ENCODE peak calls at places on chromosome 15, in six cellular contexts. One of them, this sample, is unnamed.

GRCh38 chr15:39367591-39367990 is 213.3 kb upstream of the THBS1 start:
- DNase-seq in upper lobe of right lung: no peak
- DNase-seq in fibroblast of lung: no peak
- DNase-seq in A549: no peak
- DNase-seq in IMR-90: no peak
- DNase-seq in AG04449: no peak
- DNase-seq in this sample: no peak

GRCh38 chr15:34099914-34100313 is 1.7 kb downstream of the EMC7 start:
- DNase-seq in upper lobe of right lung: no peak
- DNase-seq in fibroblast of lung: no peak
- DNase-seq in A549: no peak
- DNase-seq in IMR-90: no peak
- DNase-seq in AG04449: no peak
- DNase-seq in this sample: no peak

GRCh38 chr15:63504979-63505841 is 817 bp downstream of the USP3 start:
- DNase-seq in upper lobe of right lung: peak; percentile 80
- DNase-seq in fibroblast of lung: peak; percentile 62
- DNase-seq in A549: peak; percentile 85
- DNase-seq in IMR-90: peak; percentile 51
- DNase-seq in AG04449: no peak
- DNase-seq in this sample: no peak

GRCh38 chr15:68318008-68318835 is 40.7 kb downstream of the FEM1B start:
- DNase-seq in upper lobe of right lung: peak; percentile 46
- DNase-seq in fibroblast of lung: no peak
- DNase-seq in A549: no peak
- DNase-seq in IMR-90: no peak
- DNase-seq in AG04449: no peak
- DNase-seq in this sample: no peak

GRCh38 chr15:27826902-27827321 is 272.2 kb downstream of the OCA2 start:
- DNase-seq in upper lobe of right lung: no peak
- DNase-seq in fibroblast of lung: peak; percentile 46
- DNase-seq in A549: no peak
- DNase-seq in IMR-90: peak; percentile 60
- DNase-seq in AG04449: no peak
- DNase-seq in this sample: no peak

GRCh38 chr15:77187751-77188464 is 117.0 kb upstream of the TSPAN3 start:
- DNase-seq in upper lobe of right lung: no peak
- DNase-seq in fibroblast of lung: peak; percentile 64
- DNase-seq in A549: no peak
- DNase-seq in IMR-90: peak; percentile 47
- DNase-seq in AG04449: no peak
- DNase-seq in this sample: no peak

GRCh38 chr15:34119291-34119690 is 17.4 kb downstream of the PGBD4 start:
- DNase-seq in upper lobe of right lung: no peak
- DNase-seq in fibroblast of lung: peak; percentile 28
- DNase-seq in A549: peak; percentile 65
- DNase-seq in IMR-90: no peak
- DNase-seq in AG04449: no peak
- DNase-seq in this sample: no peak

GRCh38 chr15:78389356-78389755 is 48.7 kb upstream of the IREB2 start:
- DNase-seq in upper lobe of right lung: no peak
- DNase-seq in fibroblast of lung: no peak
- DNase-seq in A549: no peak
- DNase-seq in IMR-90: no peak
- DNase-seq in AG04449: no peak
- DNase-seq in this sample: no peak

GRCh38 chr15:51830279-51830806 is 890 bp downstream of the TMOD3 start:
- DNase-seq in upper lobe of right lung: no peak
- DNase-seq in fibroblast of lung: peak; percentile 80
- DNase-seq in A549: no peak
- DNase-seq in IMR-90: peak; percentile 51
- DNase-seq in AG04449: no peak
- DNase-seq in this sample: no peak

GRCh38 chr15:41557673-41558399 is 1.2 kb upstream of the TYRO3 start:
- DNase-seq in upper lobe of right lung: peak; percentile 82
- DNase-seq in fibroblast of lung: peak; percentile 78
- DNase-seq in A549: peak; percentile 57
- DNase-seq in IMR-90: peak; percentile 67
- DNase-seq in AG04449: no peak
- DNase-seq in this sample: peak; percentile 56

GRCh38 chr15:85318048-85318731 is 62.2 kb upstream of the AKAP13 start:
- DNase-seq in upper lobe of right lung: no peak
- DNase-seq in fibroblast of lung: peak; percentile 96
- DNase-seq in A549: peak; percentile 75
- DNase-seq in IMR-90: peak; percentile 98
- DNase-seq in AG04449: peak; percentile 76
- DNase-seq in this sample: no peak

GRCh38 chr15:29126821-29127461 is 142.7 kb downstream of the NSMCE3 start:
- DNase-seq in upper lobe of right lung: no peak
- DNase-seq in fibroblast of lung: no peak
- DNase-seq in A549: peak; percentile 23
- DNase-seq in IMR-90: no peak
- DNase-seq in AG04449: no peak
- DNase-seq in this sample: no peak

GRCh38 chr15:91216000-91216399 is 115.9 kb downstream of the SV2B start:
- DNase-seq in upper lobe of right lung: no peak
- DNase-seq in fibroblast of lung: no peak
- DNase-seq in A549: no peak
- DNase-seq in IMR-90: no peak
- DNase-seq in AG04449: no peak
- DNase-seq in this sample: no peak

GRCh38 chr15:50426428-50426827 is 2.2 kb downstream of the USP8 start:
- DNase-seq in upper lobe of right lung: no peak
- DNase-seq in fibroblast of lung: no peak
- DNase-seq in A549: no peak
- DNase-seq in IMR-90: no peak
- DNase-seq in AG04449: no peak
- DNase-seq in this sample: no peak

DNA sequence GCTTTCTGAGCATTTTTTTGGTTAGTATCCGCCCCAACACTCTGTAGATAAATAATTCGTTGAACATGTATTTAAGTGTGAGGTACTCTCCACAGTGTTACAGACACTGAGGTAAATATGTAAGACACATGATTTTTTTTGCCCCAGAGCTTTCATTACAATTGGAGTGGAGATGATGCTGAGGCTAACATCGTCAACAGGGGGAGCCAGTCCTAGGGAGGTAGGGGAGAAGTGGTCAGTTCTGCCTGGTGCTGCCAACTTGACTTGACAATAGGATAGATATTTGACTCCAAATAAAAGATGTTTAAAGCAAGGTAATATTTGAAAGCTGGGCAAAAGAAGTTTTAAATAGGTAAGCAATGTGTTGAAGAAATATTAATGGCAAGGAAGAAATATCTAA is 295.7 kb downstream of the UNC13C start:
- DNase-seq in upper lobe of right lung: no peak
- DNase-seq in fibroblast of lung: no peak
- DNase-seq in A549: peak; percentile 9
- DNase-seq in IMR-90: no peak
- DNase-seq in AG04449: no peak
- DNase-seq in this sample: no peak
- TF ChIP-seq CTCF in upper lobe of right lung: peak; percentile 22
- TF ChIP-seq CTCF in fibroblast of lung: no peak
- TF ChIP-seq CTCF in A549: no peak
- TF ChIP-seq CTCF in IMR-90: no peak
- TF ChIP-seq CTCF in AG04449: no peak
- TF ChIP-seq CTCF in this sample: no peak

GRCh38 chr15:92393287-92393993 is at the start of gene ST8SIA2:
- DNase-seq in upper lobe of right lung: no peak
- DNase-seq in fibroblast of lung: peak; percentile 3
- DNase-seq in A549: peak; percentile 33
- DNase-seq in IMR-90: no peak
- DNase-seq in AG04449: no peak
- DNase-seq in this sample: no peak
- H3K4me3 ChIP-seq in upper lobe of right lung: no peak within 1 kb of the TSS
- H3K4me3 ChIP-seq in fibroblast of lung: no peak within 1 kb of the TSS
- H3K4me3 ChIP-seq in A549: peak within 1 kb of the TSS; percentile 43
- H3K4me3 ChIP-seq in IMR-90: no peak within 1 kb of the TSS
- H3K4me3 ChIP-seq in AG04449: peak within 1 kb of the TSS; percentile 57
- H3K4me3 ChIP-seq in this sample: peak within 1 kb of the TSS; percentile 47

GRCh38 chr15:101427606-101428487 is 61.7 kb downstream of the PCSK6 start:
- DNase-seq in upper lobe of right lung: no peak
- DNase-seq in fibroblast of lung: no peak
- DNase-seq in A549: no peak
- DNase-seq in IMR-90: no peak
- DNase-seq in AG04449: no peak
- DNase-seq in this sample: no peak

GRCh38 chr15:101425787-101426365 is 63.6 kb downstream of the PCSK6 start:
- DNase-seq in upper lobe of right lung: no peak
- DNase-seq in fibroblast of lung: no peak
- DNase-seq in A549: no peak
- DNase-seq in IMR-90: no peak
- DNase-seq in AG04449: no peak
- DNase-seq in this sample: no peak

GRCh38 chr15:101424984-101425383 is 64.5 kb downstream of the PCSK6 start:
- DNase-seq in upper lobe of right lung: no peak
- DNase-seq in fibroblast of lung: no peak
- DNase-seq in A549: no peak
- DNase-seq in IMR-90: no peak
- DNase-seq in AG04449: no peak
- DNase-seq in this sample: no peak

GRCh38 chr15:101428758-101429157 is 60.7 kb downstream of the PCSK6 start:
- DNase-seq in upper lobe of right lung: no peak
- DNase-seq in fibroblast of lung: no peak
- DNase-seq in A549: no peak
- DNase-seq in IMR-90: no peak
- DNase-seq in AG04449: no peak
- DNase-seq in this sample: no peak

DNA sequence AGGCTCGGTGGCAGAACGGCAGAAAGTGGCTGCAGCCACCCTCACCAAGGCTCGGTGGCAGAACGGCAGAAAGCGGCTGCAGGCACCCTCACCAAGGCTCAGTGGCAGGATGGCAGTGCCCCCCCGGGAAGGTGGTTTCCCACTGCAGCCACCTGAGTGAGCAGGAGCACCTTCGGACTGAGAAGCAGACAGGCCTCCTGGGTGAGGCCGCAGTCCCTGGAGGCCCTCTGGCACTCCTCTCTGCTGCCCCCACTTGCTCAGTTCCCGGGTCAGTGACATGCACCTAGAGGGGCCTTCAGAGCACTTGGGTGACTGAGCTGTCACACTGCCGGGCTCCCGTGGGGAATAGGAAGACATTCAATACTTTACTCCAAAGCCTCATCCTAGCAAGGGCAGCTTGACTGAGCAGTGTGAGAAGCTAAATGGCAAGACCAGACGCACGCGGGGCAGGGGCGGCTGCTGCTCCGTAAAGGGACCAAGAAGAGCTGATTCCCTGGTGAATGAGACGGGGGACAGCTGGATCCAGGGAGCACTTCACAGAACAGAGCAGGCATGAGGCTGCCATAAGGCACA is 62.7 kb downstream of the PCSK6 start:
- DNase-seq in upper lobe of right lung: no peak
- DNase-seq in fibroblast of lung: no peak
- DNase-seq in A549: no peak
- DNase-seq in IMR-90: no peak
- DNase-seq in AG04449: no peak
- DNase-seq in this sample: no peak
- TF ChIP-seq CTCF in upper lobe of right lung: no peak
- TF ChIP-seq CTCF in fibroblast of lung: no peak
- TF ChIP-seq CTCF in A549: no peak
- TF ChIP-seq CTCF in IMR-90: no peak
- TF ChIP-seq CTCF in AG04449: no peak
- TF ChIP-seq CTCF in this sample: no peak

GRCh38 chr15:80697316-80697715 is 2.2 kb downstream of the ABHD17C start:
- DNase-seq in upper lobe of right lung: no peak
- DNase-seq in fibroblast of lung: no peak
- DNase-seq in A549: no peak
- DNase-seq in IMR-90: no peak
- DNase-seq in AG04449: no peak
- DNase-seq in this sample: no peak
- H3K4me3 ChIP-seq in upper lobe of right lung: peak overlapping the region; percentile 80
- H3K4me3 ChIP-seq in fibroblast of lung: peak overlapping the region; percentile 64
- H3K4me3 ChIP-seq in A549: peak overlapping the region; percentile 79
- H3K4me3 ChIP-seq in IMR-90: peak overlapping the region; percentile 100
- H3K4me3 ChIP-seq in AG04449: peak overlapping the region; percentile 85
- H3K4me3 ChIP-seq in this sample: no peak overlapping the region

DNA sequence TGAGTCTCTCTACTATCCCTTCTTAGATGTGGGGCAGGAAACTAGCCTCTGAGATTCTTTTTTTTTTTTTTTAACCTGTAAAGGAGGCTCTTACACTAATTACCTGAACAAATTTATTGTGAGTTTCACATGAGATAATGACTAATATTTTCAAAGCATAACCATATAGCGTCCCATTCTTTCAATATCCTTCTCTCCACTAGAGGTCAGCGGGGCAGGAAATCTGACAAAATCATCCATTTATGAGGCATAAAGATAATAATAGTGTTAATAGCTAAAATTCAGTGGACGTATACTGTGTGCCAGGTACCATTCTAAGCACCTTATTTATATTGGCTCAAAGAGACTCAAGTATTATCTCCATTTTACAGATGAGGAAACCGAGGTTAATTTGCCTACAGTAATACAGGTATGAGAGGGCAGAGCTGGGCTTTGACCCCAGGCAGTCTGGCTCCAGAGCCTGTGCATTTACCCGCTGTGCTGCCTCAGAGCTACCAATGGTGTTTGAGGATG is 16.3 kb upstream of the SMAD6 start:
- DNase-seq in upper lobe of right lung: no peak
- DNase-seq in fibroblast of lung: peak; percentile 16
- DNase-seq in A549: no peak
- DNase-seq in IMR-90: no peak
- DNase-seq in AG04449: no peak
- DNase-seq in this sample: no peak
- TF ChIP-seq CTCF in upper lobe of right lung: peak; percentile 24
- TF ChIP-seq CTCF in fibroblast of lung: no peak
- TF ChIP-seq CTCF in A549: peak; percentile 58
- TF ChIP-seq CTCF in IMR-90: peak; percentile 37
- TF ChIP-seq CTCF in AG04449: no peak
- TF ChIP-seq CTCF in this sample: peak; percentile 47

GRCh38 chr15:47511241-47511640 is 206.1 kb upstream of the SEMA6D start:
- DNase-seq in upper lobe of right lung: no peak
- DNase-seq in fibroblast of lung: no peak
- DNase-seq in A549: no peak
- DNase-seq in IMR-90: no peak
- DNase-seq in AG04449: no peak
- DNase-seq in this sample: no peak
- H3K4me3 ChIP-seq in upper lobe of right lung: no peak overlapping the region
- H3K4me3 ChIP-seq in fibroblast of lung: no peak overlapping the region
- H3K4me3 ChIP-seq in A549: no peak overlapping the region
- H3K4me3 ChIP-seq in IMR-90: no peak overlapping the region
- H3K4me3 ChIP-seq in AG04449: no peak overlapping the region
- H3K4me3 ChIP-seq in this sample: no peak overlapping the region

This sample was measured in retinal pigment epithelial cell.